ENCODE peak calls at places on chromosomes 6 and 20, in five cellular contexts. M, N, I, Q and A are unnamed samples.

GRCh38 chr6:43509142-43509983 is 783 bp downstream of the LRRC73 start:
- DNase-seq in M (no peak), N (no peak), I (no peak), Q (no peak), A (no peak)

GRCh38 chr6:153096792-153097191 is 34.3 kb downstream of the RGS17 start:
- DNase-seq in M (no peak), N (no peak), I (no peak), Q (no peak), A (no peak)

GRCh38 chr6:106913676-106914280 is 60.8 kb downstream of the CD24 start:
- DNase-seq in M (no peak), N (no peak), I (no peak), Q (peak; percentile 42), A (no peak)

GRCh38 chr6:2396856-2397640 is 151.6 kb upstream of the GMDS start:
- DNase-seq in M (no peak), N (peak; percentile 23), I (peak; percentile 25), Q (no peak), A (no peak)

GRCh38 chr6:26025047-26025893 is 62.0 kb upstream of the HFE start:
- DNase-seq in M (no peak), N (peak; percentile 48), I (peak; percentile 77), Q (no peak), A (no peak)

GRCh38 chr6:10582774-10583508 is 61.8 kb downstream of the GCNT2 start:
- DNase-seq in M (no peak), N (peak; percentile 32), I (no peak), Q (no peak), A (no peak)

GRCh38 chr6:5334341-5334740 is 73.0 kb downstream of the FARS2 start:
- DNase-seq in M (no peak), N (no peak), I (no peak), Q (no peak), A (no peak)

GRCh38 chr6:168528457-168529095 is 87.6 kb downstream of the SMOC2 start:
- DNase-seq in M (no peak), N (no peak), I (no peak), Q (no peak), A (no peak)

GRCh38 chr6:126720326-126720725 is 380.4 kb downstream of the CENPW start:
- DNase-seq in M (no peak), N (no peak), I (no peak), Q (no peak), A (no peak)

GRCh38 chr20:33298391-33298790 is 15.4 kb downstream of the BPIFB1 start:
- DNase-seq in M (no peak), N (no peak), I (no peak), Q (no peak), A (no peak)

GRCh38 chr6:89145962-89146747 is at the start of gene PM20D2:
- DNase-seq in M (peak; percentile 62), N (peak; percentile 52), I (no peak), Q (peak; percentile 75), A (peak; percentile 55)

GRCh38 chr6:126628125-126628524 is 288.2 kb downstream of the CENPW start:
- DNase-seq in M (no peak), N (no peak), I (no peak), Q (no peak), A (no peak)

GRCh38 chr6:129860901-129861665 is at the start of gene TMEM244:
- DNase-seq in M (no peak), N (no peak), I (peak; percentile 34), Q (no peak), A (no peak)

GRCh38 chr6:97437087-97437486 is 154.1 kb upstream of the MMS22L start:
- DNase-seq in M (no peak), N (no peak), I (no peak), Q (no peak), A (peak; percentile 8)

GRCh38 chr6:5728726-5729434 is 277.8 kb downstream of the NRN1 start:
- DNase-seq in M (no peak), N (no peak), I (no peak), Q (no peak), A (no peak)

GRCh38 chr20:14406495-14406894 is 69.1 kb upstream of the FLRT3 start:
- DNase-seq in M (no peak), N (no peak), I (peak; percentile 50), Q (no peak), A (no peak)

GRCh38 chr6:87122477-87122876 is 27.6 kb upstream of the CGA start:
- DNase-seq in M (no peak), N (no peak), I (no peak), Q (no peak), A (no peak)

GRCh38 chr20:32274359-32274758 is 3.1 kb upstream of the KIF3B start:
- DNase-seq in M (no peak), N (no peak), I (no peak), Q (no peak), A (no peak)

GRCh38 chr6:80742481-80742880 is 636.0 kb downstream of the BCKDHB start:
- DNase-seq in M (no peak), N (no peak), I (peak; percentile 33), Q (no peak), A (peak; percentile 9)

GRCh38 chr20:41140226-41141133 is 3.1 kb downstream of the PLCG1 start:
- DNase-seq in M (no peak), N (no peak), I (no peak), Q (no peak), A (no peak)

GRCh38 chr6:139588076-139588639 is 213.7 kb upstream of the CITED2 start:
- DNase-seq in M (no peak), N (peak; percentile 14), I (peak; percentile 76), Q (peak; percentile 86), A (no peak)

GRCh38 chr20:16209826-16210365 is 363.4 kb downstream of the KIF16B start:
- DNase-seq in M (no peak), N (no peak), I (peak; percentile 35), Q (no peak), A (no peak)

GRCh38 chr6:157110620-157111019 is 212.7 kb downstream of the TMEM242 start:
- DNase-seq in M (no peak), N (no peak), I (peak; percentile 85), Q (no peak), A (no peak)

GRCh38 chr6:7016238-7016637 is 91.5 kb upstream of the RREB1 start:
- DNase-seq in M (no peak), N (no peak), I (no peak), Q (no peak), A (no peak)

GRCh38 chr20:58647162-58647813 is 3.8 kb upstream of the STX16 start:
- DNase-seq in M (no peak), N (no peak), I (no peak), Q (no peak), A (no peak)

GRCh38 chr6:41789937-41790502 is 2.5 kb downstream of the TOMM6 start:
- DNase-seq in M (no peak), N (no peak), I (no peak), Q (no peak), A (no peak)

GRCh38 chr6:26613201-26613600 is 16.4 kb downstream of the ABT1 start:
- DNase-seq in M (no peak), N (no peak), I (no peak), Q (no peak), A (no peak)

GRCh38 chr20:22403860-22404608 is 180.3 kb downstream of the FOXA2 start:
- DNase-seq in M (no peak), N (no peak), I (no peak), Q (peak; percentile 27), A (no peak)

GRCh38 chr6:133447924-133448323 is 206.8 kb downstream of the EYA4 start:
- DNase-seq in M (no peak), N (no peak), I (peak; percentile 83), Q (no peak), A (no peak)

GRCh38 chr6:20198764-20199174 is 13.5 kb downstream of the MBOAT1 start:
- DNase-seq in M (no peak), N (no peak), I (no peak), Q (peak; percentile 83), A (no peak)

GRCh38 chr20:52983726-52984450 is 11.7 kb downstream of the TSHZ2 start:
- DNase-seq in M (no peak), N (no peak), I (no peak), Q (no peak), A (no peak)

GRCh38 chr6:54846857-54847721 is 518 bp downstream of the FAM83B start:
- DNase-seq in M (no peak), N (no peak), I (no peak), Q (peak; percentile 60), A (no peak)

GRCh38 chr6:54847799-54848597 is 1.4 kb downstream of the FAM83B start:
- DNase-seq in M (no peak), N (no peak), I (no peak), Q (peak; percentile 52), A (no peak)

GRCh38 chr6:54850061-54850460 is 3.5 kb downstream of the FAM83B start:
- DNase-seq in M (no peak), N (no peak), I (no peak), Q (no peak), A (no peak)

GRCh38 chr6:54846243-54846856 is at the start of gene FAM83B:
- DNase-seq in M (no peak), N (no peak), I (no peak), Q (peak; percentile 88), A (no peak)
- H3K4me3 ChIP-seq in M (no peak within 1 kb of the TSS), N (peak within 1 kb of the TSS; percentile 51), I (peak within 1 kb of the TSS; percentile 49), Q (peak within 1 kb of the TSS; percentile 61), A (no peak within 1 kb of the TSS)

GRCh38 chr6:33513213-33513612 is 58.8 kb downstream of the ZBTB9 start:
- DNase-seq in M (no peak), N (no peak), I (no peak), Q (no peak), A (no peak)

GRCh38 chr6:33504486-33504885 is 50.1 kb downstream of the ZBTB9 start:
- DNase-seq in M (no peak), N (no peak), I (no peak), Q (no peak), A (no peak)

GRCh38 chr6:33507261-33507660 is 52.9 kb downstream of the ZBTB9 start:
- DNase-seq in M (no peak), N (no peak), I (no peak), Q (no peak), A (no peak)

GRCh38 chr6:33505544-33506330 is 51.4 kb downstream of the ZBTB9 start:
- DNase-seq in M (no peak), N (no peak), I (no peak), Q (no peak), A (no peak)

GRCh38 chr6:33508935-33509926 is 54.9 kb downstream of the ZBTB9 start:
- DNase-seq in M (no peak), N (peak; percentile 6), I (no peak), Q (no peak), A (no peak)
- H3K4me3 ChIP-seq in M (no peak overlapping the region), N (peak overlapping the region; percentile 33), I (no peak overlapping the region), Q (no peak overlapping the region), A (no peak overlapping the region)

DNA sequence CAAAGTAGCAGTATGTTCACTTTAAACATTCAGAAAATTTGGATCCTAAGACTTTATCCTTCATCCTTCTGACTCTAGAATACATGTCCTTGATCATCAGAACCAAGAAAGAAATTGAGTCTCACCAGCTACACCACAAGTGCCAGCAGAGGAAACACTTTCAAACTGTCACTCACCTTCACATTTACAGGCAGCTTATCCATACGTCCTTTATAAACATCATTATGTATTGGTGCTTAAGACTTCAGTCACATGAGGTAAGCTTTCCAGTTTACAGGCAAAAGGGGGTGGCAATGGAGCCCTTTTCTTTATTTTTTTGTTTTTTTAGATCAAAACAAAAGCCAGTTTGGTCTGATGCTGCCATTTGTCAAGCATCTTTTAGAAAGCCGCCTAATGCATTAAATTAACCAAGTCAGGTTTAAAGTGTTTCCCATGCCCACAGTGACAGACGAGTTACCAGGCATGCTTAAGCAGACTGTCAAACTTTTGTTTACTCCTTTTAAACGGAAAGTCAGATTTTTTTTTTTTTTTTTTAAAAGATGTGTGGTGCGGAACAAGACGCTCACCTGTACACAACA is 984 bp upstream of the BRPF3 start:
- DNase-seq in M (no peak), N (no peak), I (no peak), Q (no peak), A (peak; percentile 37)
- H3K4me3 ChIP-seq in M (peak overlapping the region; percentile 64), N (peak overlapping the region; percentile 77), I (peak overlapping the region; percentile 75), Q (peak overlapping the region; percentile 53), A (peak overlapping the region; percentile 66)

GRCh38 chr6:13303668-13304017 is 24.7 kb downstream of the TBC1D7 start:
- DNase-seq in M (no peak), N (peak; percentile 87), I (peak; percentile 79), Q (peak; percentile 81), A (no peak)
- H3K4me3 ChIP-seq in M (no peak overlapping the region), N (peak overlapping the region; percentile 36), I (no peak overlapping the region), Q (no peak overlapping the region), A (no peak overlapping the region)